ENCODE peak calls at places on chromosomes 2 and 18, in five cellular contexts. One of them, this sample, is unnamed.

GRCh38 chr18:36158261-36158867 is 28.7 kb downstream of the ELP2 start:
- DNase-seq in NCI-H2081: no peak
- DNase-seq in NCI-H524: no peak
- DNase-seq in EL: peak
- DNase-seq in NCI-H1436: no peak
- DNase-seq in this sample: no peak

GRCh38 chr2:54575379-54575888 is 119.3 kb downstream of the SPTBN1 start:
- DNase-seq in NCI-H2081: no peak
- DNase-seq in NCI-H524: no peak
- DNase-seq in EL: no peak
- DNase-seq in NCI-H1436: no peak
- DNase-seq in this sample: no peak

GRCh38 chr2:27870724-27871123 is 19.5 kb downstream of the RBKS start:
- DNase-seq in NCI-H2081: no peak
- DNase-seq in NCI-H524: no peak
- DNase-seq in EL: no peak
- DNase-seq in NCI-H1436: no peak
- DNase-seq in this sample: no peak

GRCh38 chr2:163348843-163349395 is 386.9 kb downstream of the FIGN start:
- DNase-seq in NCI-H2081: no peak
- DNase-seq in NCI-H524: no peak
- DNase-seq in EL: peak
- DNase-seq in NCI-H1436: no peak
- DNase-seq in this sample: no peak

GRCh38 chr2:144950874-144951560 is 431.1 kb upstream of the ZEB2 start:
- DNase-seq in NCI-H2081: no peak
- DNase-seq in NCI-H524: no peak
- DNase-seq in EL: peak
- DNase-seq in NCI-H1436: no peak
- DNase-seq in this sample: no peak

GRCh38 chr2:120536141-120536540 is 190.2 kb downstream of the INHBB start:
- DNase-seq in NCI-H2081: no peak
- DNase-seq in NCI-H524: no peak
- DNase-seq in EL: no peak
- DNase-seq in NCI-H1436: no peak
- DNase-seq in this sample: no peak

GRCh38 chr2:29951561-29951960 is 30.2 kb upstream of the ALK start:
- DNase-seq in NCI-H2081: no peak
- DNase-seq in NCI-H524: no peak
- DNase-seq in EL: no peak
- DNase-seq in NCI-H1436: no peak
- DNase-seq in this sample: no peak

GRCh38 chr2:204428675-204429074 is 116.6 kb upstream of the PARD3B start:
- DNase-seq in NCI-H2081: no peak
- DNase-seq in NCI-H524: no peak
- DNase-seq in EL: no peak
- DNase-seq in NCI-H1436: no peak
- DNase-seq in this sample: no peak

GRCh38 chr18:78656346-78656925 is 323.2 kb upstream of the SALL3 start:
- DNase-seq in NCI-H2081: no peak
- DNase-seq in NCI-H524: no peak
- DNase-seq in EL: no peak
- DNase-seq in NCI-H1436: no peak
- DNase-seq in this sample: no peak

GRCh38 chr2:174846218-174846617 is 81.9 kb upstream of the CHRNA1 start:
- DNase-seq in NCI-H2081: no peak
- DNase-seq in NCI-H524: peak
- DNase-seq in EL: no peak
- DNase-seq in NCI-H1436: no peak
- DNase-seq in this sample: no peak

GRCh38 chr2:236569593-236569973 is at the start of gene ACKR3:
- DNase-seq in NCI-H2081: no peak
- DNase-seq in NCI-H524: peak
- DNase-seq in EL: peak
- DNase-seq in NCI-H1436: peak
- DNase-seq in this sample: peak

GRCh38 chr2:101597347-101597944 is 100.1 kb upstream of the MAP4K4 start:
- DNase-seq in NCI-H2081: no peak
- DNase-seq in NCI-H524: no peak
- DNase-seq in EL: no peak
- DNase-seq in NCI-H1436: no peak
- DNase-seq in this sample: no peak

GRCh38 chr2:65240657-65241056 is 13.0 kb downstream of the ACTR2 start:
- DNase-seq in NCI-H2081: no peak
- DNase-seq in NCI-H524: no peak
- DNase-seq in EL: no peak
- DNase-seq in NCI-H1436: no peak
- DNase-seq in this sample: no peak

GRCh38 chr2:207103132-207103531 is 62.6 kb downstream of the KLF7 start:
- DNase-seq in NCI-H2081: no peak
- DNase-seq in NCI-H524: no peak
- DNase-seq in EL: no peak
- DNase-seq in NCI-H1436: no peak
- DNase-seq in this sample: no peak

GRCh38 chr2:128249555-128249954 is 69.1 kb downstream of the HS6ST1 start:
- DNase-seq in NCI-H2081: no peak
- DNase-seq in NCI-H524: no peak
- DNase-seq in EL: no peak
- DNase-seq in NCI-H1436: no peak
- DNase-seq in this sample: no peak

GRCh38 chr2:226740039-226740648 is 59.5 kb downstream of the IRS1 start:
- DNase-seq in NCI-H2081: no peak
- DNase-seq in NCI-H524: no peak
- DNase-seq in EL: no peak
- DNase-seq in NCI-H1436: no peak
- DNase-seq in this sample: no peak

GRCh38 chr2:16972276-16972675 is 306.6 kb upstream of the CYRIA start:
- DNase-seq in NCI-H2081: no peak
- DNase-seq in NCI-H524: no peak
- DNase-seq in EL: no peak
- DNase-seq in NCI-H1436: no peak
- DNase-seq in this sample: no peak

GRCh38 chr2:164737612-164738081 is 104.0 kb downstream of the COBLL1 start:
- DNase-seq in NCI-H2081: peak
- DNase-seq in NCI-H524: peak
- DNase-seq in EL: peak
- DNase-seq in NCI-H1436: peak
- DNase-seq in this sample: no peak

This sample was measured in esophagus muscularis mucosa.